ENCODE peak calls at places on chromosomes 13 and 19, in four cellular contexts. H is adrenal gland, D is SK-N-SH, Q is hepatocyte. J is an unnamed sample. For H3K9me3, the result is how much of the 10 kb centered on the place peaks cover.

GRCh38 chr13:22915442-22916082 is 265.2 kb upstream of the SGCG start:
- DNase-seq in Q (peak), D (peak), H (peak), J (no peak)

GRCh38 chr19:23070353-23070781 is 46.5 kb upstream of the ZNF730 start:
- DNase-seq in H (peak), Q (no peak), D (peak), J (no peak)

GRCh38 chr19:7665076-7665475 is 3.8 kb upstream of the RETN start:
- DNase-seq in H (no peak), Q (no peak), D (no peak), J (no peak)

GRCh38 chr19:46351241-46352041 is 4.6 kb downstream of the PPP5C start:
- DNase-seq in D (no peak), Q (no peak), H (peak), J (peak)

GRCh38 chr13:59182241-59182640 is 981.5 kb downstream of the DIAPH3 start:
- DNase-seq in H (no peak), Q (no peak), D (no peak), J (no peak)

GRCh38 chr13:67139551-67139950 is 90.6 kb downstream of the PCDH9 start:
- DNase-seq in D (no peak), Q (no peak), H (no peak), J (no peak)

GRCh38 chr13:36345438-36346221 is 564 bp downstream of the SPART start:
- DNase-seq in D (no peak), Q (peak), H (peak), J (peak)

GRCh38 chr13:39596176-39596575 is 6.8 kb downstream of the LHFPL6 start:
- DNase-seq in H (no peak), Q (no peak), D (no peak), J (no peak)

GRCh38 chr13:21898461-21898860 is 227.6 kb downstream of the FGF9 start:
- DNase-seq in H (no peak), D (no peak), Q (no peak), J (no peak)

GRCh38 chr13:94480672-94481145 is 1.2 kb upstream of the DCT start:
- DNase-seq in D (no peak), Q (peak), H (no peak), J (no peak)

GRCh38 chr19:10189631-10190425 is 4.9 kb downstream of the DNMT1 start:
- DNase-seq in D (no peak), H (no peak), Q (no peak), J (no peak)

DNA sequence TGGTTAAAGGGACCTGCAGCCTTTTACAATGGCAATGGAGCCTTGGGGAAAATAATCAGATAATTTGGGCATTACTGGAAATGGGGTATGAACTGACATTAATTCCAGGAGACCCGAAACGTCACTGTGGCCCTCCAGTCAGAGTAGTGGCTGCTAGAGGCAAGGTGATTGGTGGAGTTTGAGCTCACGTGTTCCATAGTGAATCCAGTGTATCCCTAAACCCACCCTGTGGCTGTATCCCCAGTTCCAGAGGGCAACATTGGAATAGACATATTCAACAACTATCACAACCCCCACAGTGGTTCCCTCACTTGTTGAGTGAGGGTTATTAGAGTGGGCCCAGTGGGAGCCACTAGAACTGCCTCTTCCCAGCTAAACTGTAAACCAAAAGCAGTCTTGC is 3.3 kb upstream of the LILRA2 start:
- DNase-seq in D (no peak), H (no peak), Q (no peak), J (no peak)
- H3K9me3 ChIP-seq in D (under half), H (under half), Q (under half), J (under half)

GRCh38 chr19:50315773-50316448 is 13.3 kb downstream of the KCNC3 start:
- DNase-seq in Q (no peak), H (no peak), D (peak), J (peak)
- H3K27ac ChIP-seq in Q (no peak), H (no peak), D (peak), J (no peak)

GRCh38 chr19:35040474-35040825 is 1.1 kb upstream of the HPN start:
- DNase-seq in Q (no peak), H (no peak), D (no peak), J (no peak)
- H3K9me3 ChIP-seq in Q (under half), H (under half), D (under half), J (under half)

GRCh38 chr19:20307127-20307526 is 140.1 kb downstream of the ZNF486 start:
- DNase-seq in D (no peak), H (no peak), Q (no peak), J (no peak)
- H3K27ac ChIP-seq in D (no peak), H (no peak), Q (no peak), J (no peak)

GRCh38 chr19:15526408-15526807 is 18.1 kb downstream of the CYP4F22 start:
- DNase-seq in D (no peak), Q (no peak), H (no peak), J (no peak)
- H3K9me3 ChIP-seq in D (under half), Q (under half), H (under half), J (under half)

DNA sequence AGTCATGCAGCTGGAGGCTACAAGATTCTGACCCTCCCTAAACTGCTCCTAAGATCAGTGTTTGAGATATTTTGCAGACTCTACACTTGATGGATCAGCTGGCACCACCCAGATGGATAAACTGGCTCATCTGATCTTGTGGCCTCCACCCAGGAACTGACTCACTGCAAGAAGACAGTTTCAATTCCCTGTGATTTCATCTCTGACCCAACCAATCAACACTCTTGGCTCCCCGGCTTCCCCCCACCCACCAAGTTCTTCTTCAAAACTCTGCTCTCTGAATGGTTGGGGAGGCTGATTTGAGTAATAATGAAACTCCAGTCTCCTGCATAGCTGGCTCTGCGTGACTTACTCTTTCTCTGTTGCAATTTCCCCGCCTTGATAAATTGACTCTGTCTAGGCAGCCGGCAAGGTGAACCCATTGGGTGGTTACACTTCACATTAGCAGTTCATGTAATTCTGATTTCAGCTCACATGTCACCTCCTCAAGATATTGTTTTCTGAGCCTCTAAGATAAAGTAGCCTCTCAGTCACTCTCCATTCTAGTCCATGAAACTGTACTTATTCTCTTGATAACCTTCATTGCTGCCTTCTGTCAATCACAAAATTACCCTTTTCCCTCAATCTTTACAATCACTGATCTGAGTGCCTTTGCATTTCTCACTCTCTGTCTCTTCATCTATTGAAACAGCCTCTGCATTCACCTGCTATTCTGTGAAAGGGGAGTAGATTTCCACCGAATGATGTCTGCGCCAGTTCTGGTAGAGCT is 9.9 kb upstream of the FPR3 start:
- DNase-seq in Q (no peak), H (peak), D (no peak), J (no peak)
- H3K27ac ChIP-seq in Q (no peak), H (peak), D (no peak), J (no peak)